ENCODE peak calls at places on chromosomes 12 and 14, in five cellular contexts. O, M, Y, P and K are unnamed samples.

GRCh38 chr12:78559441-78559840 is 305.1 kb upstream of the SYT1 start:
- DNase-seq in O (no peak), M (no peak), Y (no peak), P (no peak), K (no peak)

GRCh38 chr12:94055528-94055927 is 92.8 kb upstream of the PLXNC1 start:
- DNase-seq in O (no peak), M (no peak), Y (no peak), P (no peak), K (no peak)

GRCh38 chr12:32566663-32567634 is 112.2 kb upstream of the DNM1L start:
- DNase-seq in O (no peak), M (peak), Y (no peak), P (no peak), K (no peak)

GRCh38 chr14:102690509-102691286 is 86.6 kb upstream of the TRAF3 start:
- DNase-seq in O (no peak), M (no peak), Y (no peak), P (no peak), K (peak)

GRCh38 chr12:130658561-130658960 is 57.5 kb downstream of the RIMBP2 start:
- DNase-seq in O (no peak), M (no peak), Y (no peak), P (no peak), K (no peak)

GRCh38 chr12:128076188-128076587 is 190.8 kb upstream of the TMEM132C start:
- DNase-seq in O (no peak), M (peak), Y (no peak), P (peak), K (peak)

GRCh38 chr12:73731658-73732057 is 806.0 kb upstream of the ATXN7L3B start:
- DNase-seq in O (no peak), M (no peak), Y (no peak), P (no peak), K (peak)

GRCh38 chr12:132228535-132229422 is 84.5 kb downstream of the NOC4L start:
- DNase-seq in O (no peak), M (no peak), Y (no peak), P (no peak), K (no peak)

GRCh38 chr12:131454418-131455217 is 256.3 kb upstream of the SFSWAP start:
- DNase-seq in O (no peak), M (peak), Y (no peak), P (no peak), K (no peak)

GRCh38 chr12:15721716-15722115 is 67.5 kb downstream of the EPS8 start:
- DNase-seq in O (no peak), M (no peak), Y (no peak), P (peak), K (no peak)

GRCh38 chr14:65637780-65638179 is 225.2 kb downstream of the FUT8 start:
- DNase-seq in O (no peak), M (no peak), Y (no peak), P (peak), K (peak)

GRCh38 chr12:75471928-75472865 is 8.4 kb upstream of the GLIPR1 start:
- DNase-seq in O (no peak), M (no peak), Y (no peak), P (no peak), K (no peak)

GRCh38 chr12:6821271-6821673 is 349 bp upstream of the GPR162 start:
- DNase-seq in O (peak), M (peak), Y (no peak), P (peak), K (peak)

GRCh38 chr14:73833530-73834257 is 17.9 kb upstream of the PTGR2 start:
- DNase-seq in O (no peak), M (no peak), Y (no peak), P (no peak), K (peak)

GRCh38 chr12:49537709-49538601 is 875 bp upstream of the KCNH3 start:
- DNase-seq in O (no peak), M (no peak), Y (peak), P (no peak), K (peak)
- TF ChIP-seq CTCF in O (no peak), M (peak), Y (no peak), P (no peak), K (no peak)

DNA sequence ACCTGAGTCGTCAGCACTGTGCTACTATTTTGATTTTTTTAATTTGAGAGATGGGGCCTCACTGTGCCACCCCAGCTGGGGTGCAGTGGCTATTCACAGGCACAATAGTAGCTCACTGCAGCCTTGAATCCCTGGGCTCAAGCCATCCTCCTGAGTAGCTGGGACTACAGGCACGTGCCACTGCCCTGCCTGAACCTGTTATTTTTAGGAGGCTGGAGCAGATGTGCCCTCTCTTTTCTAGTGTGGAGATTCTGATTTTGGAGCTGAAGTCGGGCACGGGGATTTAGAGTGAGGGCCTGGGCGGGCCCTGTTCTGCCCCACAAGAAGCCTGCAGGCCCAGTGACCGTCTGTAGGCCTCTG is 17.3 kb downstream of the SLC25A47 start:
- DNase-seq in O (no peak), M (no peak), Y (no peak), P (no peak), K (no peak)
- H3K4me3 ChIP-seq in O (no peak), M (no peak), Y (no peak), P (no peak), K (no peak)

DNA sequence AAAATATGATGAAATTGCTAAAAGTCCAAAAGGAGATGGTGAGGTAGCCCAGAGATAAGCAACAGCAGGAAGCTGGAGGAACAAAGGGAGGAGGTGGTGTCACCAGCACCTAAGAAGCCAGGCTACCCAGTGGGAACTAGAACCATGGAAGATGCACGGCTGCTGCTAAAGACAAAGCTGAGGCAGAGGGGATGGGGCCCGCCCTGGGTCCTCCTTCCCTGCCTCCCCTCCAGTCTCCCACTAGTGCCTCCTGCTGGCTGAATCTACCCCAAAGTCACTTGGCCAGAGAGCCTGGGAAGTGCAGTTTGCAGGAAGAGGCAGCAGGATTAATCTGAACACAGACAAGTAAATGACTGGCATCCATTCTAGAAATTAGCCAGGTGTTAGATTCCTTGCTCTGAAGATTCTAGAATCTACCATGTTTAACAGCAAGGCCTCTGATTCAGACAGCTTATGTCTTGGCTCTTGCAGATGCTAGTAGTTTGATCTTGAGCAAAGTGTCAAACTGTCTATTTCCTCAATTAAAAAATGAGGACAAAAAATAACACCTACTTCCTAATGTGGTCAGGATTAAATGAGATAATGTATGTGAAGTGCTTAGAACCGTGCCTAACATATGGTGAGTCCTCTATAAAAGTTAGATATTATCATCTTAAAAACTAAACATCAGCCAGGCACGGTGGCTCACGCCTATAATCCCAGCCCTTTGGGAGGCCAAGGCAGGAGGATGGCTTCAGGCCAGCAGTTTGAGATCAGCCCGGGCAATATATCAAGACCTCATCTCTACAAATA is 5.9 kb upstream of the LRP10 start:
- DNase-seq in O (no peak), M (no peak), Y (no peak), P (no peak), K (no peak)
- TF ChIP-seq CTCF in O (no peak), M (peak), Y (no peak), P (peak), K (peak)

GRCh38 chr14:77707355-77707723 is 484 bp downstream of the ALKBH1 start:
- DNase-seq in O (no peak), M (peak), Y (no peak), P (peak), K (peak)

GRCh38 chr14:77710364-77710763 is 2.5 kb downstream of the SLIRP start:
- DNase-seq in O (no peak), M (no peak), Y (no peak), P (no peak), K (no peak)

GRCh38 chr14:77707724-77708408 is at the start of the genes ALKBH1 and SLIRP:
- DNase-seq in O (peak), M (peak), Y (peak), P (peak), K (peak)

GRCh38 chr14:77709412-77709811 is 1.5 kb downstream of the SLIRP start:
- DNase-seq in O (no peak), M (no peak), Y (no peak), P (no peak), K (no peak)

GRCh38 chr14:77708749-77709148 is 846 bp downstream of the SLIRP start:
- DNase-seq in O (no peak), M (no peak), Y (no peak), P (no peak), K (no peak)
- H3K4me3 ChIP-seq in O (peak), M (peak), Y (peak), P (peak), K (peak)

GRCh38 chr12:102629262-102629888 is 149.0 kb upstream of the IGF1 start:
- DNase-seq in O (no peak), M (peak), Y (no peak), P (no peak), K (no peak)

GRCh38 chr12:102634216-102634615 is 153.9 kb upstream of the IGF1 start:
- DNase-seq in O (no peak), M (peak), Y (no peak), P (peak), K (no peak)

GRCh38 chr12:102631274-102631673 is 150.9 kb upstream of the IGF1 start:
- DNase-seq in O (no peak), M (peak), Y (no peak), P (peak), K (peak)
- TF ChIP-seq CTCF in O (no peak), M (no peak), Y (no peak), P (no peak), K (no peak)